ENCODE peak calls at places on chromosomes 12 and 14, in six cellular contexts. F is caudate nucleus; R is cardiac fibroblast; T is left ventricle myocardium inferior; K is naive thymus-derived CD4-positive, alpha-beta T cell; D is NCI-H1092 treated with DMSO at 0.1 percent for 48 hours. V is an unnamed sample.

GRCh38 chr14:92670177-92670576 is 78.2 kb downstream of the LGMN start:
- DNase-seq in F (no peak), R (peak), T (no peak), D (no peak), K (no peak), V (peak)

GRCh38 chr14:66017960-66018359 is 468.2 kb upstream of the CCDC196 start:
- DNase-seq in F (no peak), R (no peak), D (peak), K (no peak), T (no peak), V (no peak)

GRCh38 chr12:105679982-105680381 is 349.5 kb downstream of the C12orf75 start:
- DNase-seq in F (no peak), T (no peak), D (no peak), R (no peak), K (no peak), V (no peak)

GRCh38 chr14:104228716-104229620 is 90.6 kb downstream of the KIF26A start:
- DNase-seq in T (no peak), F (no peak), K (no peak), R (no peak), D (no peak), V (no peak)

GRCh38 chr12:102957339-102958050 is at the start of gene ASCL1:
- DNase-seq in T (no peak), R (peak), K (no peak), F (peak), D (peak), V (no peak)

GRCh38 chr12:47362131-47362686 is 282.4 kb upstream of the AMIGO2 start:
- DNase-seq in T (no peak), R (no peak), K (no peak), F (no peak), D (no peak), V (no peak)

GRCh38 chr12:18676112-18676511 is 61.7 kb downstream of the PLCZ1 start:
- DNase-seq in T (no peak), D (no peak), K (no peak), R (no peak), F (no peak), V (no peak)

GRCh38 chr12:49706351-49707126 is 666 bp downstream of the FMNL3 start:
- DNase-seq in K (peak), R (peak), F (peak), T (peak), D (no peak), V (peak)

GRCh38 chr14:68103841-68104240 is 284.3 kb downstream of the RAD51B start:
- DNase-seq in K (no peak), D (no peak), T (no peak), R (peak), F (no peak), V (peak)

GRCh38 chr12:79420146-79420618 is 270.6 kb downstream of the PAWR start:
- DNase-seq in F (no peak), D (no peak), K (no peak), R (peak), T (no peak), V (peak)

GRCh38 chr14:28264306-28264705 is 502.3 kb upstream of the FOXG1 start:
- DNase-seq in F (no peak), D (no peak), R (peak), K (no peak), T (no peak), V (peak)

GRCh38 chr12:106332536-106332935 is 25.0 kb upstream of the POLR3B start:
- DNase-seq in K (no peak), F (no peak), T (no peak), D (no peak), R (no peak), V (no peak)